ENCODE peak calls at places on chromosome 16, in four cellular contexts. I is right cardiac atrium, C is mucosa of descending colon, Y is suprapubic skin. X is an unnamed sample.

GRCh38 chr16:53053967-53054669 is 673 bp upstream of the CHD9 start:
- DNase-seq in I (peak; percentile 87), C (peak; percentile 71), Y (no peak), X (no peak)

GRCh38 chr16:931651-932500 is 38.9 kb downstream of the LMF1 start:
- DNase-seq in I (no peak), Y (no peak), C (no peak), X (no peak)

GRCh38 chr16:73890524-73891500 is 405.8 kb upstream of the PSMD7 start:
- DNase-seq in Y (no peak), C (no peak), I (no peak), X (no peak)

GRCh38 chr16:11258553-11259287 is 2.7 kb upstream of the SOCS1 start:
- DNase-seq in C (peak; percentile 64), Y (peak; percentile 79), I (peak; percentile 82), X (no peak)

GRCh38 chr16:27691717-27692116 is 141.8 kb downstream of the KATNIP start:
- DNase-seq in Y (no peak), I (no peak), C (no peak), X (no peak)

GRCh38 chr16:626174-626765 is 4.5 kb upstream of the WFIKKN1 start:
- DNase-seq in I (peak; percentile 51), Y (no peak), C (no peak), X (no peak)

GRCh38 chr16:177394-177822 is 928 bp downstream of the HBA1 start:
- DNase-seq in C (no peak), Y (no peak), I (peak; percentile 57), X (no peak)

GRCh38 chr16:65064131-65064530 is 57.7 kb downstream of the CDH11 start:
- DNase-seq in Y (no peak), I (no peak), C (no peak), X (no peak)

GRCh38 chr16:86035906-86036305 is 136.9 kb downstream of the IRF8 start:
- DNase-seq in I (no peak), Y (no peak), C (no peak), X (no peak)

GRCh38 chr16:11224894-11225676 is 30.9 kb downstream of the SOCS1 start:
- DNase-seq in Y (no peak), C (peak; percentile 64), I (peak; percentile 74), X (peak; percentile 83)

GRCh38 chr16:47139561-47140185 is 4.1 kb downstream of the NETO2 start:
- DNase-seq in I (no peak), C (no peak), Y (no peak), X (no peak)

GRCh38 chr16:65500919-65501318 is 379.1 kb upstream of the CDH11 start:
- DNase-seq in I (no peak), Y (no peak), C (no peak), X (no peak)

GRCh38 chr16:53946745-53947386 is 242.9 kb downstream of the FTO start:
- DNase-seq in C (peak; percentile 36), Y (no peak), I (no peak), X (no peak)

GRCh38 chr16:55628306-55628968 is 27.4 kb upstream of the SLC6A2 start:
- DNase-seq in I (no peak), C (no peak), Y (no peak), X (no peak)
- H3K4me3 ChIP-seq in I (no peak overlapping the region), C (no peak overlapping the region), Y (no peak overlapping the region), X (no peak overlapping the region)

DNA sequence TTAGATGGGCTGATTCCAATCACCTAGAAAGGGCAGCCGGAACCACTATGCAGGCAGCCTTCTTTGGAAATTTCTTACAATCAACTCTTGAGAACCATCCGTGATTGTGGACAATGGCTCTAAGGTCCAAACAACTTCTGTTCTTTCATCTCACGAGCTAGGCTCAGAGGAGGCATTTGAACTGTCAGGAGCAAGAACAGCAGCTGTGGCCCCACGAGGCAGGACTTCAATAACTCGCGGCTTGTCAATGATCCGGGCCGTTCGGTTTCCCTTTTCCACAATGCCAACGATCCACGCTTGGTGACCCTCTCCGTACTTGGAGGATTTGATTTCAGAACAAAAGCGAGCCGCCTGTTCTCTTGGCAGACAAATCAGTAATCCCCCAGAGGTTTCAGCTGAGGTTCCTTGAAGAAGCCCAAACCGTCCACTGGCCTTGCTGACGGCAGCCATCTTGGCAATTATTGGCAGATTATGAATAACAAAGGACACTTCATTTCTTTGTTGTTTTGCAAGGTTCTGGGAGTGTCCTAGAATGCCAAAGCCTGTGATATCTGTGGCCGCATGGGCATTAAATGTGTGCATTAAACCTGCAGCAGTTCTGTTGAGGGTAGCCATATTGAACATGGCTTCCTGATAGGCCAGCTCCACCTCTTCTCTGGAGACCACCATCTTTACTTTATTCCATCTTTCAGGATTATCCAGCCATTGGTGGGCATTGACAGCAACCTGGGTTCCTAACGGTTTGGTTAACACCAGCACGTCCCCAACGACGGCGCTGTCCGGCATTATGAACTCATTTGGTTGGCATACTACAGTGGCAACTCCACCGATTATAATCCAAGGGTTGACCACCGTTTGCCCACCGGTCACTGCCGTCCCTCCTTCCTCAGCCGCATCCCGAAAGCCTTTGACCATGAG is 1.2 kb downstream of the SEPHS2 start:
- DNase-seq in I (no peak), Y (peak; percentile 67), C (no peak), X (no peak)
- H3K4me1 ChIP-seq in I (peaks cover 2% of the 10 kb centered on the region), Y (peaks cover 24% of the 10 kb centered on the region), C (peaks cover 29% of the 10 kb centered on the region), X (peaks cover 18% of the 10 kb centered on the region)

DNA sequence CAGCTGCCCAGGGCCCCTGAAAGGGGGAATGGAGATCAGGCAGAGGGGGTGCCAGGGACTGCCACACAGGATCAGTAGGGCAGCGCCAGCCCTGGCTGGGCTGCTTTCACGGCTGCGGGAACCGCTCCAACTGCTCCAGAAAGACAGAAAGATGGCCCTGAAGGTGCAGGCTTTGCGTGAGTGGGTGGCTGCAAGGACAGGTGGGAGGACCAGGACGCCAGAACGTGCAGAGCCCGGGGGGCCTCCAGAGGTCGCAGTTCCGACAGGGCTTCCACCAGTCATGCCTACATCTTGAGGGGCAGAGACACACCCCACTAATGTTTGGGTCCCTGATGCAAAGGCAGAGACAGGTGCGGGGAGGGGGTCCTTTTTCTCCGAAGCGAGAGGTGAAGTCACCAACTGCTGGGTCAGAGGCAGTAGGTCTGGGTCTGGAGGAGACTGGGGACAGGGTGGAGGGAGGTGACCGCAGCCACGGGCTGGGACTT is 790 bp upstream of the ATP6V0C start:
- DNase-seq in C (peak; percentile 54), Y (no peak), I (peak; percentile 64), X (no peak)
- H3K4me3 ChIP-seq in C (no peak overlapping the region), Y (peak overlapping the region; percentile 94), I (peak overlapping the region; percentile 97), X (peak overlapping the region; percentile 60)

GRCh38 chr16:87830673-87831420 is 38.5 kb downstream of the SLC7A5 start:
- DNase-seq in C (no peak), Y (no peak), I (no peak), X (no peak)
- H3K4me1 ChIP-seq in C (no peaks in the 10 kb centered on the region), Y (peaks cover 8% of the 10 kb centered on the region), I (peaks cover 2% of the 10 kb centered on the region), X (no peaks in the 10 kb centered on the region)